ENCODE peak calls at places on chromosomes 7 and 10, in six cellular contexts. D is H1, Y is transverse colon, N is spleen, R is sigmoid colon, X is HepG2. L is an unnamed sample.

GRCh38 chr7:138388673-138389491 is 71.2 kb upstream of the TRIM24 start:
- DNase-seq in D (no peak), Y (no peak), N (no peak), R (no peak), X (peak), L (no peak)

GRCh38 chr7:80334908-80335307 is 177.0 kb downstream of the GNAT3 start:
- DNase-seq in D (no peak), Y (no peak), N (no peak), R (no peak), X (no peak), L (no peak)

GRCh38 chr7:46099091-46099490 is 178.0 kb upstream of the IGFBP3 start:
- DNase-seq in D (no peak), Y (no peak), N (no peak), R (no peak), X (no peak), L (no peak)

GRCh38 chr10:64486149-64486548 is 964.9 kb downstream of the REEP3 start:
- DNase-seq in D (no peak), Y (no peak), N (no peak), R (no peak), X (no peak), L (no peak)

GRCh38 chr7:13851756-13852155 is 137.7 kb downstream of the ETV1 start:
- DNase-seq in D (no peak), Y (no peak), N (no peak), R (no peak), X (no peak), L (no peak)

GRCh38 chr10:63883861-63884260 is 362.7 kb downstream of the REEP3 start:
- DNase-seq in D (no peak), Y (no peak), N (no peak), R (no peak), X (no peak), L (no peak)

GRCh38 chr7:55493416-55493815 is 78.9 kb downstream of the VOPP1 start:
- DNase-seq in D (no peak), Y (no peak), N (peak), R (no peak), X (no peak), L (no peak)

GRCh38 chr10:92305133-92306072 is 14.4 kb downstream of the MARCHF5 start:
- DNase-seq in D (no peak), Y (no peak), N (no peak), R (no peak), X (no peak), L (no peak)

GRCh38 chr10:87603196-87603595 is 56.5 kb upstream of the PAPSS2 start:
- DNase-seq in D (no peak), Y (no peak), N (no peak), R (no peak), X (no peak), L (no peak)

GRCh38 chr7:117402109-117402508 is 25.2 kb downstream of the ASZ1 start:
- DNase-seq in D (peak), Y (no peak), N (no peak), R (no peak), X (no peak), L (no peak)

GRCh38 chr7:141027043-141027442 is 12.3 kb upstream of the MRPS33 start:
- DNase-seq in D (no peak), Y (no peak), N (no peak), R (no peak), X (no peak), L (no peak)

GRCh38 chr7:93145324-93145723 is 2.9 kb downstream of the SAMD9L start:
- DNase-seq in D (no peak), Y (no peak), N (no peak), R (no peak), X (no peak), L (no peak)

GRCh38 chr10:43315096-43315495 is 48.2 kb upstream of the RASGEF1A start:
- DNase-seq in D (no peak), Y (no peak), N (no peak), R (no peak), X (no peak), L (no peak)

GRCh38 chr7:29289156-29290021 is 94.8 kb downstream of the CHN2 start:
- DNase-seq in D (no peak), Y (peak), N (peak), R (no peak), X (peak), L (no peak)

GRCh38 chr7:8379264-8379663 is 54.1 kb upstream of the NXPH1 start:
- DNase-seq in D (no peak), Y (no peak), N (no peak), R (no peak), X (no peak), L (no peak)

DNA sequence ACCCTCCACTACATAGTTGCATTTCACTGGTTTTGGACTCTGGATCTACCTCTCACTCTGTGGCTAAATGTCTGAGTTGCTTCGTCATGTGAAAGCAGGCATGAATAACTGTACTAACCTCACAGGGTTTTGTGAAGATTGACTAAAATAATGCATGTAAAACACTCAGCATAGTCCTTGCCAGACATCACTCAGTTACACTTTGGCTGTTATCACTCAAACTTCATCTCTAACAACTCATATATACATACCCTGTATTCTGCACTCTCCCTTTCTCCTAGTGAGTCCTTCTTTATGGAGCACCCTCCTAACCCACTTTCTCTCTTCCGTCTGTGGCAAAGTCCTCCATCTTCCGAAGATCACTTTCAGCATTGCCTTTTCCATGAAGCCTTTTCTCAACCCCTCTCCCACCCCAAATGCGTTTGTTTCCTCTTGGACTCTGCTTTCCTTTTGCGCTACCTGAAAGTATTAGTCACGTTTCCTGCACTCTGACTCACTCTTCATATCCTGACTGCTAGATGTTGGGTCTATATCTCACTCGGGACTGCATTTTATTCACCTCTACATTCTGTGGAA is 72.6 kb downstream of the OSBPL3 start:
- DNase-seq in D (no peak), Y (no peak), N (no peak), R (no peak), X (no peak), L (no peak)
- TF ChIP-seq POLR2A in D (no peak), Y (no peak), N (no peak), R (no peak), X (no peak), L (peak)

GRCh38 chr7:129338450-129338849 is 95.8 kb upstream of the STRIP2 start:
- DNase-seq in D (no peak), Y (no peak), N (no peak), R (no peak), X (no peak), L (no peak)

GRCh38 chr7:129334473-129334872 is 99.8 kb upstream of the STRIP2 start:
- DNase-seq in D (no peak), Y (no peak), N (no peak), R (no peak), X (no peak), L (no peak)

GRCh38 chr7:129327076-129327475 is 102.2 kb downstream of the AHCYL2 start:
- DNase-seq in D (no peak), Y (no peak), N (no peak), R (no peak), X (no peak), L (no peak)

GRCh38 chr7:129332354-129333056 is 101.7 kb upstream of the STRIP2 start:
- DNase-seq in D (no peak), Y (no peak), N (no peak), R (no peak), X (no peak), L (no peak)
- TF ChIP-seq POLR2AphosphoS5 in D (no peak), Y (no peak), N (no peak), R (no peak), X (no peak), L (no peak)

DNA sequence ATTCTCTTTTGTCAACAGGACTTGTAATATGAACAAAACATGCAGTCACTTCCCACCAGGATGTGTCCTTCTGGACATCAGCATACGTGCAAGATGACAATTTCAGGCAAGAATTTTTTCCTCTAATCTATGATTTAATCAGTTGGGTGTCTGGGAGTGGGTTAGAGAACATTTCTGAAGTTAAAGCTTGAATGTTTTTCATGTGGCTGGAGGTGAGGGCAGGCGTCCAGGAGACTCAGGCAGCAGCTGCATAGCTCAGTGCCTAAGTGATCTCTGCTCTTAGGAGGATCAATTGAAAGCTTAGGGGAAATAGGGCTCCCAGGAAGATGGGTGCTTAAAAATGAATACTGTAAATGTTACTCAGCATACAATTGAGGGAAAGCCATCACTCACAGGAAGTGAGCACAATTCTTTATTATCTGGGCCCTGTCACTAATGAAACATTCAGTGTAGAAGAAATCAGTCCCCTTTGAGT is 457.6 kb upstream of the KLF6 start:
- DNase-seq in D (no peak), Y (no peak), N (no peak), R (peak), X (no peak), L (no peak)
- TF ChIP-seq POLR2A in D (no peak), Y (no peak), N (no peak), R (no peak), X (no peak), L (no peak)

GRCh38 chr10:75476985-75477384 is 45.6 kb downstream of the LRMDA start:
- DNase-seq in D (no peak), Y (no peak), N (no peak), R (no peak), X (no peak), L (no peak)

GRCh38 chr10:75477681-75478080 is 46.3 kb downstream of the LRMDA start:
- DNase-seq in D (no peak), Y (no peak), N (no peak), R (no peak), X (no peak), L (no peak)

GRCh38 chr10:75474106-75474505 is 42.7 kb downstream of the LRMDA start:
- DNase-seq in D (no peak), Y (no peak), N (no peak), R (no peak), X (no peak), L (no peak)

GRCh38 chr10:75476569-75476968 is 45.1 kb downstream of the LRMDA start:
- DNase-seq in D (no peak), Y (no peak), N (no peak), R (no peak), X (no peak), L (no peak)

DNA sequence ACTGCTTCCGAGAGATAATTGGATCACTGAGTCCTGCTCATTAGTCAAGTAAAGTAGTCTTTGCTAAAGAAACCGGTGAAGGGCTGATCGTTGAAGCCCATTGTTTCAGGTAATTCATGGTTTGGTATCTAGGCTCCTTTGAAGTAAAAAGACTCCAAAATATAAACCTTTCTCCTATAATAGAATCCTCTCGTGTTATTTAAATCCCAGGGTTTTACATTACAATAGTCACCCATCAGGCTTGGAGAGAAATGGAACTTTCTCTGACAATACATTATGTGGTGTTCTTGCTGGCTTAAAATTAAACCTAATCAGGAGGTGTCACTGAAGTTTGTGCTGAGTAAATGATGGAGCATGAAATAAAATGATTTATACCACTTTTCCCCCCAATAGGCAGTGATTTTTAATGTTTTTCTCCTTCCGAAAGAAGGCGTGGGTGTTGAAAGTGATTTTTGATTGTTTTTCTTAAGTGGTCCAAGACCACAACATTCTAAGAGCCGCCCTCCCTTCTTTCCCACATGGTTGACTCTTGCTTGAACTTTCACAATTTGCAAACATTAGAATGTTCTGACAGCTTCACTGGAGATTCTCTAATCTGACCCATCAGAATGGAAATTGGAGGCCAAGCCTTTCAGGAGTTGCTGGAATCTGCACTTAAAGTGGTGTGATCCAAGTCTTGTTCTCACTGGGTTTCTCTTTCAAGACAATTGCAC is 44.2 kb downstream of the LRMDA start:
- DNase-seq in D (no peak), Y (no peak), N (no peak), R (no peak), X (no peak), L (no peak)
- TF ChIP-seq POLR2AphosphoS5 in D (no peak), Y (no peak), N (no peak), R (no peak), X (no peak), L (no peak)

DNA sequence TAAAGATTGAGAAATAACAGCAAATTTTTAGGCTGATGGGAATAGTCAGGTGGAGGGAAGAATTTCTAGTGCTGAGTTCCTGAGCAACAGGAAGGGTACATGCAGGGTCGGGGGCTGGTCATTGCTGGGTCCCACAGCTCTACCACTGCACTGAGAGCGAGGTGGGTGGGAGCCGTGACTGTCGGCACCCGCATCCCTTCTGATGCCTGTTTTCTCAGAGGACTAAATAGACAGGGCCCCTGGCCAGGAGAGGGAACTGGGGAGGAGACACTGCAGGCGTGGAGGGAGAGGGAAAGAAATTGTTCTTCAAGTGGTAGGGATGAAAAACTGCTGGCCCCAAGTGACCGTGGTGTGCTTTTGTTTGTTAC is 7.3 kb downstream of the GTPBP4 start:
- DNase-seq in D (no peak), Y (no peak), N (no peak), R (no peak), X (no peak), L (no peak)
- TF ChIP-seq POLR2A in D (peak), Y (no peak), N (no peak), R (no peak), X (no peak), L (no peak)

L was measured in GM12891.